ENCODE peak calls at places on chromosomes 4 and X, in six cellular contexts. G is cardiac muscle cell; M is sigmoid colon; D is CD4-positive, alpha-beta memory T cell; K is pancreas; H is left lung. C is an unnamed sample. For H3K4me1, the result is how much of the 10 kb centered on the place peaks cover.

GRCh38 chr4:7324651-7325121 is 110.0 kb downstream of the PSAPL1 start:
- DNase-seq in G (no peak), M (no peak), D (no peak), K (peak), H (no peak), C (no peak)

GRCh38 chrX:150692837-150693781 is at the start of gene MTMR1:
- DNase-seq in G (peak), M (peak), D (peak), K (peak), H (peak), C (peak)

GRCh38 chr4:40693946-40694345 is 55.8 kb upstream of the NSUN7 start:
- DNase-seq in G (no peak), M (no peak), D (no peak), K (no peak), H (no peak), C (no peak)

GRCh38 chr4:40881096-40881495 is 131.3 kb downstream of the NSUN7 start:
- DNase-seq in G (no peak), M (no peak), D (no peak), K (no peak), H (no peak), C (no peak)

GRCh38 chrX:101656817-101657216 is 2.8 kb downstream of the ARMCX2 start:
- DNase-seq in G (no peak), M (no peak), D (no peak), K (no peak), H (no peak), C (no peak)

GRCh38 chr4:64777286-64777685 is 368.0 kb upstream of the TECRL start:
- DNase-seq in G (no peak), M (no peak), D (no peak), K (no peak), H (no peak), C (no peak)

GRCh38 chrX:38891641-38892413 is 90.6 kb downstream of the MID1IP1 start:
- DNase-seq in G (no peak), M (no peak), D (no peak), K (no peak), H (no peak), C (no peak)

GRCh38 chr4:186109245-186109644 is 4.7 kb downstream of the FAM149A start:
- DNase-seq in G (peak), M (no peak), D (no peak), K (no peak), H (no peak), C (no peak)

GRCh38 chrX:49988128-49988527 is 65.7 kb downstream of the CLCN5 start:
- DNase-seq in G (no peak), M (no peak), D (no peak), K (no peak), H (no peak), C (no peak)

GRCh38 chr4:21765810-21766407 is 182.7 kb downstream of the KCNIP4 start:
- DNase-seq in G (peak), M (no peak), D (no peak), K (no peak), H (no peak), C (no peak)

GRCh38 chr4:36823199-36823967 is 421.2 kb upstream of the NWD2 start:
- DNase-seq in G (no peak), M (no peak), D (no peak), K (peak), H (no peak), C (no peak)

GRCh38 chr4:76194325-76194724 is 19.3 kb downstream of the SCARB2 start:
- DNase-seq in G (no peak), M (no peak), D (no peak), K (no peak), H (peak), C (no peak)

GRCh38 chr4:145888393-145888792 is 50.2 kb downstream of the ZNF827 start:
- DNase-seq in G (no peak), M (no peak), D (no peak), K (no peak), H (no peak), C (no peak)

GRCh38 chr4:26206339-26206738 is 114.5 kb upstream of the RBPJ start:
- DNase-seq in G (no peak), M (peak), D (no peak), K (no peak), H (no peak), C (no peak)

GRCh38 chrX:29269390-29269789 is 682.1 kb downstream of the IL1RAPL1 start:
- DNase-seq in G (no peak), M (no peak), D (no peak), K (no peak), H (no peak), C (no peak)

GRCh38 chr4:151743128-151743854 is 17.5 kb downstream of the GATB start:
- DNase-seq in G (no peak), M (no peak), D (no peak), K (no peak), H (no peak), C (no peak)

GRCh38 chr4:140556372-140557085 is 12.2 kb downstream of the UCP1 start:
- DNase-seq in G (no peak), M (no peak), D (peak), K (no peak), H (no peak), C (no peak)

GRCh38 chr4:113958766-113959540 is 20.5 kb downstream of the ARSJ start:
- DNase-seq in G (no peak), M (no peak), D (no peak), K (no peak), H (no peak), C (no peak)
- H3K4me1 ChIP-seq in G (under half), M (under half), D (under half), K (under half), H (under half), C (under half)

GRCh38 chr4:113065629-113066028 is 16.2 kb downstream of the ANK2 start:
- DNase-seq in G (no peak), M (no peak), D (no peak), K (no peak), H (no peak), C (no peak)
- H3K27ac ChIP-seq in G (no peak), M (no peak), D (no peak), K (no peak), H (no peak), C (no peak)

GRCh38 chr4:78800965-78801364 is 24.8 kb downstream of the BMP2K start:
- DNase-seq in G (no peak), M (no peak), D (no peak), K (no peak), H (no peak), C (no peak)
- H3K4me1 ChIP-seq in G (under half), M (under half), D (under half), K (under half), H (under half), C (under half)

GRCh38 chr4:168919706-168920324 is 90.2 kb downstream of the CBR4 start:
- DNase-seq in G (peak), M (no peak), D (no peak), K (no peak), H (no peak), C (no peak)
- H3K27ac ChIP-seq in G (peak), M (peak), D (no peak), K (no peak), H (no peak), C (no peak)

DNA sequence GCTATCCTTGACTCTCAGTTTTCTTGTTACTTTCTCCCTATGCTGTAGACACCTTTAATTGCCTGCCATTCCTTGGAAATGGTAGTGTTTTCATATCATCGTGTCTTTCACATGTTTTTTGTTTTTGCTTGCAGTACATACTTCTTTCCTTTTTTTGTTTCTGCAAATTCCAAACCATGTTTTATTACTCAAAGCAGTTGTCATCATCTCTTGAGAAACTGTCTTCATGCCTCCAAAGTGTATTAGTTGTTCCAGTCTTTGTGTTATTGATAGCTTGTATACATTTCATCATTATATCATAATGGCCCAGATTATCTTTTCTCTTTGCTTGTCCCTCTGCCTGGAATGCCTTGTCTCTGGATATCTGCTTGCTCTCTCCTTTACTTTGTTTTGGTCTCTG is 57.1 kb downstream of the PDLIM5 start:
- DNase-seq in G (no peak), M (no peak), D (no peak), K (no peak), H (no peak), C (no peak)
- H3K4me1 ChIP-seq in G (under half), M (half or more), D (under half), K (under half), H (under half), C (under half)

GRCh38 chrX:136171420-136171819 is 24.1 kb downstream of the FHL1 start:
- DNase-seq in G (no peak), M (no peak), D (no peak), K (no peak), H (no peak), C (no peak)

GRCh38 chrX:136170109-136170800 is 22.9 kb downstream of the FHL1 start:
- DNase-seq in G (no peak), M (peak), D (no peak), K (no peak), H (no peak), C (no peak)

GRCh38 chrX:136166221-136166855 is 19.0 kb downstream of the FHL1 start:
- DNase-seq in G (peak), M (peak), D (no peak), K (no peak), H (no peak), C (no peak)

GRCh38 chrX:136163694-136164093 is 16.4 kb downstream of the FHL1 start:
- DNase-seq in G (no peak), M (no peak), D (no peak), K (no peak), H (no peak), C (no peak)

GRCh38 chrX:136168929-136169735 is 21.8 kb downstream of the FHL1 start:
- DNase-seq in G (peak), M (peak), D (no peak), K (no peak), H (peak), C (no peak)
- H3K27ac ChIP-seq in G (no peak), M (peak), D (no peak), K (no peak), H (peak), C (peak)

GRCh38 chr4:113331811-113332210 is 282.4 kb downstream of the ANK2 start:
- DNase-seq in G (no peak), M (no peak), D (no peak), K (no peak), H (no peak), C (no peak)

GRCh38 chr4:113330200-113330599 is 280.7 kb downstream of the ANK2 start:
- DNase-seq in G (no peak), M (no peak), D (no peak), K (no peak), H (no peak), C (no peak)

GRCh38 chr4:113328514-113328913 is 279.1 kb downstream of the ANK2 start:
- DNase-seq in G (no peak), M (no peak), D (no peak), K (no peak), H (no peak), C (no peak)

GRCh38 chr4:113327513-113327912 is 278.1 kb downstream of the ANK2 start:
- DNase-seq in G (no peak), M (no peak), D (no peak), K (no peak), H (no peak), C (no peak)

DNA sequence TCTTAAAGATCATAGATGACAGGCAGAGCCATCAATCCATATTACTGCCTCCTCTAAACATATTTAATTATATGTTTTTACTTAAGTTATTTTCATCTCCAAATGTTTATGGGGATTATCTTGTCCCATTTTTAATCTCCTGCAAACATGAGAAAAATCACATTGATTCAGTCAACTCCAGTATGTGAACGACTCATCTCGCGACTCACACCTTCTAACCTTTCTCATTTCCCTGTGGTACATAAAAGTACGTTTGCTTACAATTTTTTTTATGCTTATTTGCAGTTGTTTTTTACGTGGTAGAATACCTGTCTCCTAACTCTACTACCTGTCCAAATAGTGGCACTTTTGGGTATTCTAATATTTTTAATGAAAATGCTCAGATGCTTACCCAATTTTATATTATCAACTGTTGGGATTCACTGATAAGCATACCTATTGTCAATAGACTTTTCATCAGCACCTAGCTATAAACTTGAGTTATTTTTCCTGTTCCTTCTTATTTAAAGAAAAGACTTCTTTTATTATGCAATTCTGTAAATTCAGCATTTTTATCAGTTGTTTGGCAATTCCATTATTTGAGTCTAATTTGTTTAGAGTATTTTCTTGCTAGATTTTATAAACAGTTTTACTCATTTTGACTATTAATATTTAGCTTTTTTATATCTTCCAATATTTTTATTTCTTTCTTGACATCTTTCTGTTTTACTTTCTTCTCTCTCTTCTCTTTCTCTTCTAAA is 276.6 kb downstream of the ANK2 start:
- DNase-seq in G (no peak), M (no peak), D (no peak), K (no peak), H (no peak), C (no peak)
- H3K4me1 ChIP-seq in G (under half), M (under half), D (under half), K (under half), H (under half), C (under half)

DNA sequence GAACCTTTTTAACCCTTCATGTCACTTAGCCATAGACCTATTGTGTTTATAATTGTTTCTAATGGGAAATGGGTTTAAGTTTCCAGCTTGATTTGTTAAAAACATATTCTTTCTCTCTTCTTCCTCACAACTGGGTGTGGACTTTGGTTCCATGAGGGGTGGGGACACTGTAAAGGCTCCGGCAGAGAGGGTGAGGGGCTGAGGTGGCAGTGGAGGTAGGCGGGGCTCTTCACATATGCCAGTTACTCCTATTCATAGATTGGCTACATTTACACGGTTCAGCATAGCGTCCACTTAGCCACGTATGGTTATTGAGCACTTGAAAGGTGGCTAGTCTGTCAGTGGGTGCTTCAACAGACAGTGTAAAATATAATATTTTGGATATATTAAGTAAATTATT is 7.8 kb downstream of the INTS6L start:
- DNase-seq in G (no peak), M (no peak), D (no peak), K (no peak), H (no peak), C (no peak)
- H3K27ac ChIP-seq in G (no peak), M (no peak), D (no peak), K (no peak), H (no peak), C (no peak)